ENCODE peak calls at places on chromosomes 11 and 22, in ten cellular contexts. A is NCI-H2171 treated with DMSO at 0.1 percent for 48 hours; Y is psoas muscle; Z is AG09319; D is kidney; X is NCI-H1105; O is effector memory CD8-positive, alpha-beta T cell; I is activated CD8-positive, alpha-beta memory T cell treated with anti-CD3 and anti-CD28 coated beads for 4 hours; W is activated gamma-delta T cell treated with anti-CD3 and anti-CD28 coated beads, Interleukin-2, amount 50 U/mL, for 16 hours; Q is T-helper 2 cell. C is an unnamed sample.

GRCh38 chr11:65869643-65870306 is 2.8 kb downstream of the EFEMP2 start:
- DNase-seq in A (peak; percentile 56), Y (no peak), O (no peak), Q (no peak), X (no peak), I (no peak), W (no peak), D (peak; percentile 52), Z (no peak), C (no peak)

GRCh38 chr11:102985850-102986249 is 30.3 kb upstream of the MMP13 start:
- DNase-seq in W (no peak), Y (no peak), Z (no peak), Q (no peak), X (no peak), O (no peak), D (no peak), A (no peak), I (no peak), C (no peak)

GRCh38 chr11:126162286-126163030 is 49.0 kb downstream of the RPUSD4 start:
- DNase-seq in Y (no peak), D (no peak), Z (no peak), X (no peak), W (no peak), I (no peak), A (no peak), O (no peak), Q (no peak), C (peak; percentile 23)

GRCh38 chr11:3837793-3838192 is 3.0 kb downstream of the RHOG start:
- DNase-seq in Q (no peak), X (no peak), Y (no peak), I (no peak), Z (no peak), D (no peak), O (no peak), A (no peak), W (no peak), C (peak; percentile 47)

GRCh38 chr11:115201121-115201792 is 303.0 kb downstream of the CADM1 start:
- DNase-seq in D (no peak), Y (no peak), A (no peak), O (no peak), I (no peak), Q (no peak), W (no peak), Z (no peak), X (no peak), C (peak; percentile 72)

GRCh38 chr22:50677493-50678217 is 5.0 kb downstream of the SHANK3 start:
- DNase-seq in W (no peak), Z (no peak), X (no peak), O (no peak), A (no peak), D (no peak), Y (no peak), I (no peak), Q (no peak), C (no peak)

GRCh38 chr11:115161876-115162275 is 342.3 kb downstream of the CADM1 start:
- DNase-seq in Z (no peak), O (no peak), Q (no peak), W (no peak), D (peak; percentile 23), I (no peak), A (peak; percentile 42), Y (no peak), X (no peak), C (no peak)

GRCh38 chr22:43567691-43568308 is 156.0 kb downstream of the MPPED1 start:
- DNase-seq in D (no peak), A (no peak), I (no peak), X (no peak), Z (no peak), O (no peak), W (no peak), Y (no peak), Q (no peak), C (no peak)

GRCh38 chr11:61978703-61979661 is 11.5 kb upstream of the FTH1 start:
- DNase-seq in Z (peak; percentile 49), X (no peak), I (no peak), Q (no peak), O (no peak), Y (no peak), D (no peak), A (no peak), W (no peak), C (peak; percentile 86)

GRCh38 chr22:37187891-37188761 is at the start of gene C1QTNF6:
- DNase-seq in A (no peak), Y (peak; percentile 31), O (no peak), X (peak; percentile 7), Z (no peak), Q (no peak), W (no peak), I (no peak), D (peak; percentile 94), C (peak; percentile 63)

GRCh38 chr11:35211952-35212351 is 73.0 kb downstream of the CD44 start:
- DNase-seq in W (no peak), A (no peak), O (no peak), I (no peak), Q (no peak), D (no peak), Z (no peak), X (no peak), Y (no peak), C (no peak)

GRCh38 chr11:35589281-35589680 is 29.0 kb upstream of the FJX1 start:
- DNase-seq in A (no peak), I (no peak), Z (no peak), Y (no peak), W (no peak), O (no peak), D (no peak), X (no peak), Q (no peak), C (no peak)

GRCh38 chr22:45112136-45112879 is 51.4 kb upstream of the NUP50 start:
- DNase-seq in D (no peak), X (no peak), I (no peak), W (no peak), Y (peak; percentile 33), Z (no peak), O (no peak), Q (no peak), A (no peak), C (peak; percentile 5)

GRCh38 chr22:37906364-37907008 is 389 bp downstream of the MICALL1 start:
- DNase-seq in O (peak; percentile 27), X (no peak), D (peak; percentile 81), Y (peak; percentile 30), Z (no peak), A (no peak), W (peak; percentile 18), Q (no peak), I (no peak), C (no peak)

GRCh38 chr11:113176561-113176960 is 137.8 kb upstream of the TTC12 start:
- DNase-seq in X (no peak), A (no peak), Y (no peak), Q (no peak), D (no peak), W (no peak), Z (peak; percentile 79), O (no peak), I (no peak), C (no peak)

GRCh38 chr22:45709004-45709739 is 37.5 kb downstream of the ATXN10 start:
- DNase-seq in X (no peak), Z (peak; percentile 49), A (no peak), Y (peak; percentile 23), W (no peak), O (no peak), Q (no peak), I (no peak), D (no peak), C (peak; percentile 65)

GRCh38 chr11:33670250-33671011 is 30.2 kb downstream of the C11orf91 start:
- DNase-seq in Y (no peak), A (no peak), Z (no peak), D (no peak), Q (no peak), X (no peak), O (no peak), W (no peak), I (no peak), C (peak; percentile 15)

GRCh38 chr22:44723801-44724200 is 21.8 kb downstream of the PRR5 start:
- DNase-seq in D (no peak), A (no peak), Q (no peak), I (no peak), W (no peak), X (no peak), Z (no peak), Y (no peak), O (no peak), C (no peak)

GRCh38 chr22:31049815-31050420 is 31.2 kb upstream of the SMTN start:
- DNase-seq in Q (no peak), Y (no peak), I (no peak), W (no peak), A (no peak), D (no peak), X (no peak), Z (no peak), O (no peak), C (peak; percentile 26)

GRCh38 chr22:41539146-41540005 is 4.9 kb downstream of the POLR3H start:
- DNase-seq in Z (no peak), D (no peak), W (no peak), Y (no peak), I (no peak), Q (no peak), A (no peak), O (no peak), X (no peak), C (no peak)

GRCh38 chr11:91081440-91082088 is 858.7 kb upstream of the CHORDC1 start:
- DNase-seq in I (no peak), O (no peak), Q (no peak), A (no peak), Y (peak; percentile 45), Z (no peak), X (no peak), W (no peak), D (no peak), C (no peak)

GRCh38 chr11:36577859-36578258 is 10.1 kb downstream of the RAG1 start:
- DNase-seq in Y (no peak), I (no peak), W (no peak), A (no peak), X (no peak), D (no peak), Z (no peak), Q (no peak), O (no peak), C (peak; percentile 79)